ENCODE peak calls at places on chromosomes 16 and 17, in ten cellular contexts. T is stomach, H is A549, K is tibial nerve, M is HepG2, S is K562, E is sigmoid colon, I is ovary, R is H1, Y is esophagus muscularis mucosa. W is an unnamed sample.

GRCh38 chr17:50272246-50272645 is 2.0 kb upstream of the TMEM92 start:
- DNase-seq in S (no peak), Y (no peak), T (no peak), K (no peak), I (peak), E (no peak), M (no peak), R (peak), H (no peak), W (no peak)

GRCh38 chr16:29686740-29687327 is 7.9 kb downstream of the QPRT start:
- DNase-seq in E (no peak), M (no peak), K (no peak), T (no peak), S (no peak), R (no peak), Y (no peak), H (no peak), I (no peak), W (no peak)

GRCh38 chr17:75113798-75114551 is 4.2 kb downstream of the ARMC7 start:
- DNase-seq in Y (peak), M (peak), H (peak), T (peak), R (peak), E (peak), S (peak), I (peak), K (peak), W (peak)

GRCh38 chr16:51888534-51888933 is 658.4 kb downstream of the TOX3 start:
- DNase-seq in I (no peak), Y (no peak), T (no peak), M (no peak), H (no peak), K (no peak), R (no peak), E (no peak), S (no peak), W (no peak)

GRCh38 chr17:41404024-41404651 is 6.7 kb upstream of the KRT31 start:
- DNase-seq in K (no peak), M (peak), H (peak), Y (no peak), R (no peak), E (no peak), S (no peak), T (no peak), I (no peak), W (peak)

GRCh38 chr17:75338335-75338734 is 49.1 kb upstream of the SLC25A19 start:
- DNase-seq in H (no peak), R (no peak), M (no peak), E (peak), Y (no peak), S (no peak), T (no peak), K (no peak), I (no peak), W (no peak)

GRCh38 chr16:65059421-65059980 is 62.4 kb downstream of the CDH11 start:
- DNase-seq in K (no peak), S (no peak), Y (no peak), E (no peak), R (no peak), M (no peak), H (no peak), I (no peak), T (no peak), W (no peak)

GRCh38 chr17:18039535-18040286 is 503 bp downstream of the GID4 start:
- DNase-seq in R (peak), Y (no peak), K (no peak), S (no peak), E (peak), I (peak), H (peak), M (no peak), T (peak), W (peak)

GRCh38 chr16:86071611-86072240 is 172.8 kb downstream of the IRF8 start:
- DNase-seq in Y (no peak), M (no peak), T (no peak), R (no peak), H (no peak), E (no peak), S (no peak), I (no peak), K (no peak), W (no peak)

GRCh38 chr16:84567446-84567962 is 50.4 kb downstream of the COTL1 start:
- DNase-seq in E (no peak), T (no peak), R (no peak), H (no peak), S (no peak), M (no peak), K (no peak), I (no peak), Y (no peak), W (no peak)

GRCh38 chr16:84568066-84568465 is 49.8 kb downstream of the COTL1 start:
- DNase-seq in K (no peak), M (no peak), H (no peak), E (no peak), R (no peak), I (no peak), T (peak), S (no peak), Y (no peak), W (no peak)

GRCh38 chr16:84571010-84571409 is 46.9 kb downstream of the COTL1 start:
- DNase-seq in T (no peak), H (no peak), S (no peak), K (no peak), I (no peak), R (no peak), Y (no peak), M (no peak), E (no peak), W (peak)

GRCh38 chr16:84571506-84571905 is 46.4 kb downstream of the COTL1 start:
- DNase-seq in T (no peak), M (no peak), I (no peak), Y (no peak), S (no peak), E (no peak), R (no peak), H (no peak), K (no peak), W (no peak)

GRCh38 chr16:84569382-84569987 is 48.4 kb downstream of the COTL1 start:
- DNase-seq in R (no peak), M (no peak), I (no peak), K (no peak), S (no peak), E (no peak), Y (no peak), H (no peak), T (peak), W (no peak)
- TF ChIP-seq EP300 in R (no peak), M (no peak), I (no peak), K (peak), S (no peak), E (no peak), Y (no peak), H (no peak), T (no peak), W (no peak)

DNA sequence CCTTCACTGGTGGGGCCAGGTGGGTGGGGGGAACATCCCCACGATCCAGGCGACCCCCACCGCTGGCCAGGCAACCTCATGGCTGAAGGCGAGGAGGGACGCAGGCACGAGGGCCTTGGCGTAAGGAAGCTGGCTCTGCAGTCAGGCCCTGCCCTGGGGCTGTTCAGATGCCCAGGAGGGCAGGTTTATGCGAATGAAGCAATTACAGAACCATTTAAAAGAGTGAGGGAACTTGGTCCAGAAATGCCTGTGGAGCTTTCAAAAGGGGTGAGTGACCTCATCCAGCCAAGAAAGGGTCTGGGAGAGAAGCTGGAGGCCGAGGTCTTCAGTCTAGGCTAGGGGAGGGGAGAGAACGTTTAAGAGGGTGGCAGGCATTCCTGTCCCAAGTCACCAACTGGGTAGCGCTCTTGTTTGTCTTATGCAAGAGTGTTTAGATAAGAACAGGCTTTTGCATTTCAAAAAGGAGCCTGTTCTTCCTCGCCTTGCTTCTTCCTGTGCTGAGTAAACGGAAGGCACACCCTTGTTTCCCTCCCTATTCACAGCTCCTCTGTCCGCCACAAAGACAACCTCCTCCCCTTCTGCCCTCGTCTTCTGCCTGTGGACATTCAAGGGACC is 183.5 kb upstream of the SDK2 start:
- DNase-seq in H (no peak), T (no peak), E (peak), S (no peak), K (no peak), I (no peak), M (peak), R (no peak), Y (no peak), W (no peak)
- TF ChIP-seq EP300 in H (no peak), T (no peak), E (no peak), S (no peak), K (no peak), I (no peak), M (no peak), R (no peak), Y (no peak), W (no peak)

DNA sequence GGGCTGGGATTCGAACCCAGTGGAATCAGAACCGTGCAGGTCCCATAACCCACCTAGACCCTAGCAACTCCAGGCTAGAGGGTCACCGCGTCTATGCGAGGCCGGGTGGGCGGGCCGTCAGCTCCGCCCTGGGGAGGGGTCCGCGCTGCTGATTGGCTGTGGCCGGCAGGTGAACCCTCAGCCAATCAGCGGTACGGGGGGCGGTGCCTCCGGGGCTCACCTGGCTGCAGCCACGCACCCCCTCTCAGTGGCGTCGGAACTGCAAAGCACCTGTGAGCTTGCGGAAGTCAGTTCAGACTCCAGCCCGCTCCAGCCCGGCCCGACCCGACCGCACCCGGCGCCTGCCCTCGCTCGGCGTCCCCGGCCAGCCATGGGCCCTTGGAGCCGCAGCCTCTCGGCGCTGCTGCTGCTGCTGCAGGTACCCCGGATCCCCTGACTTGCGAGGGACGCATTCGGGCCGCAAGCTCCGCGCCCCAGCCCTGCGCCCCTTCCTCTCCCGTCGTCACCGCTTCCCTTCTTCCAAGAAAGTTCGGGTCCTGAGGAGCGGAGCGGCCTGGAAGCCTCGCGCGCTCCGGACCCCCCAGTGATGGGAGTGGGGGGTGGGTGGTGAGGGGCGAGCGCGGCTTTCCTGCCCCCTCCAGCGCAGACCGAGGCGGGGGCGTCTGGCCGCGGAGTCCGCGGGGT is at the start of gene CDH1:
- DNase-seq in I (peak), Y (no peak), E (no peak), R (peak), T (peak), H (no peak), K (no peak), M (no peak), S (no peak), W (peak)
- TF ChIP-seq EP300 in I (no peak), Y (no peak), E (no peak), R (no peak), T (no peak), H (no peak), K (peak), M (no peak), S (no peak), W (no peak)

GRCh38 chr17:35245196-35245486 is 2.3 kb downstream of the SLFN5 start:
- DNase-seq in E (no peak), Y (no peak), R (no peak), M (no peak), I (no peak), H (peak), S (no peak), T (no peak), K (no peak), W (no peak)
- TF ChIP-seq EP300 in E (no peak), Y (no peak), R (no peak), M (no peak), I (no peak), H (peak), S (no peak), T (no peak), K (no peak), W (no peak)

GRCh38 chr16:68472581-68472980 is 24.3 kb upstream of the SMPD3 start:
- DNase-seq in S (no peak), T (no peak), M (no peak), K (no peak), I (no peak), E (no peak), Y (no peak), H (no peak), R (no peak), W (no peak)
- TF ChIP-seq EP300 in S (no peak), T (no peak), M (no peak), K (no peak), I (no peak), E (no peak), Y (no peak), H (no peak), R (no peak), W (no peak)

GRCh38 chr16:8674413-8675022 is at the start of gene ABAT:
- DNase-seq in K (peak), R (peak), E (peak), M (peak), H (peak), T (peak), I (peak), S (peak), Y (peak), W (peak)

GRCh38 chr16:8676737-8677375 is 2.4 kb downstream of the ABAT start:
- DNase-seq in E (no peak), I (no peak), S (no peak), Y (no peak), T (no peak), K (no peak), M (no peak), R (no peak), H (no peak), W (no peak)

GRCh38 chr16:8676160-8676547 is 1.7 kb downstream of the ABAT start:
- DNase-seq in K (no peak), R (no peak), M (no peak), T (no peak), Y (no peak), I (no peak), E (no peak), H (no peak), S (no peak), W (no peak)

GRCh38 chr16:8673611-8674412 is 605 bp upstream of the ABAT start:
- DNase-seq in I (no peak), H (no peak), Y (no peak), K (no peak), R (no peak), M (no peak), S (no peak), T (no peak), E (peak), W (no peak)

GRCh38 chr16:8675183-8676159 is 1.1 kb downstream of the ABAT start:
- DNase-seq in K (no peak), Y (no peak), M (peak), T (no peak), S (no peak), E (peak), I (peak), R (no peak), H (no peak), W (no peak)
- TF ChIP-seq EP300 in K (no peak), Y (no peak), M (no peak), T (no peak), S (no peak), E (no peak), I (no peak), R (no peak), H (no peak), W (no peak)

GRCh38 chr16:73016488-73016830 is 31.5 kb downstream of the ZFHX3 start:
- DNase-seq in E (peak), K (no peak), H (peak), T (no peak), S (no peak), I (no peak), R (no peak), Y (no peak), M (no peak), W (no peak)
- TF ChIP-seq EP300 in E (no peak), K (no peak), H (no peak), T (no peak), S (no peak), I (no peak), R (no peak), Y (no peak), M (no peak), W (no peak)

DNA sequence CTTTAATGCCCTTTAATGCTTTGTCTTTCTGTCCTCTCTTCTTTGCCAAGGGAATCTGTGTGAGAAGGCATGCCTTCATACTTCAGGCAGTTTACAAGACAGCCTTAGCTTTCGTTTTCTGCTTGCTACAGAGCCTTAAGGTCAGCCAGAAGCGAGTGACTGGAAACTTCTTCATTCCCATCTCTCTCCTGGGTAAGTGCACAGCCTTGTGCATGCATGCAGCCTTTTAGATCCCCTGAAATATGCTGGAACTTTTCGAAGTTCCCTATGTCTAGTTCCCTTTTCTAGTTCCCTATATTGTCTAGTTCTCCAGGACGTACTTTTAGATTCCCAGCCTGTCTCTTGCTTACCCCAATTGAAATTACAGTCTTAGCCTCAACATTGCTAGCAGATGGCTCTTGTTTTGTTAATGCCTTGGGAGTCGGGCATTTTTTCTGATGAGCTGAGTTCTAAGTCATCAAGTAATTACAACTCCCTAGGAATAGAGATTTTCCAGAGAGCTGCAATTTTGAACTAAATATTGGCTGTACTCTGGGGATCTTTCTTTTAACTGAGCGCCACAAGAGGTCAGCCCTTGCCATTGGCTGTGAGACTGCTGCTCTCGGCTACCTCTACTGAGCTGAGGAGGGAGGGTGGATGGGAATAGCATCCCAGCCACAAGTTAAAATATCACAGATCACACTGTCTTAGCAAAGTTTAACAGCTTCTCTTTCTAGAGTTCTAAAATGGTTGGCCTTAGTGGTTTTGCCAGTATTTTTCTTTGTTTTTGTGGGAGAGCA is 22.7 kb upstream of the PPM1D start:
- DNase-seq in K (peak), E (peak), H (no peak), M (peak), Y (no peak), S (peak), I (no peak), R (no peak), T (no peak), W (no peak)
- TF ChIP-seq EP300 in K (peak), E (no peak), H (no peak), M (no peak), Y (no peak), S (no peak), I (no peak), R (no peak), T (no peak), W (no peak)

GRCh38 chr16:17015702-17016101 is 455.1 kb downstream of the XYLT1 start:
- DNase-seq in R (no peak), I (no peak), T (no peak), Y (no peak), S (no peak), E (no peak), M (no peak), H (no peak), K (no peak), W (no peak)
- TF ChIP-seq EP300 in R (no peak), I (no peak), T (no peak), Y (no peak), S (no peak), E (no peak), M (no peak), H (no peak), K (no peak), W (no peak)